ENCODE peak calls at places on chromosome 22, in seven cellular contexts. O, U, A, W, K, I and V are unnamed samples.

GRCh38 chr22:44108806-44109385 is 71.8 kb upstream of the PARVG start:
- DNase-seq in U (no peak), W (peak; percentile 53), I (no peak), O (no peak), A (peak; percentile 42), K (peak; percentile 3), V (no peak)

GRCh38 chr22:39070186-39070585 is 6.9 kb upstream of the APOBEC3G start:
- DNase-seq in O (no peak), I (no peak), W (no peak), A (no peak), K (no peak), U (no peak), V (no peak)

GRCh38 chr22:18012528-18012927 is 11.8 kb downstream of the MICAL3 start:
- DNase-seq in U (no peak), O (no peak), W (no peak), A (no peak), K (no peak), I (no peak), V (no peak)

GRCh38 chr22:46046299-46046685 is 69.3 kb upstream of the WNT7B start:
- DNase-seq in I (no peak), O (no peak), U (no peak), W (peak; percentile 68), K (no peak), A (peak; percentile 56), V (no peak)

GRCh38 chr22:30205281-30206115 is 41.1 kb downstream of the LIF start:
- DNase-seq in O (peak; percentile 22), I (no peak), U (no peak), K (peak; percentile 85), A (peak; percentile 87), W (no peak), V (no peak)

GRCh38 chr22:27919943-27920755 is 1.1 kb upstream of the PITPNB start:
- DNase-seq in A (no peak), W (no peak), O (peak; percentile 33), I (no peak), K (no peak), U (no peak), V (no peak)

GRCh38 chr22:42906605-42907338 is 49.7 kb upstream of the ARFGAP3 start:
- DNase-seq in W (peak; percentile 72), I (no peak), U (no peak), A (peak; percentile 91), K (no peak), O (no peak), V (no peak)

GRCh38 chr22:47192106-47192650 is 429.7 kb downstream of the TBC1D22A start:
- DNase-seq in O (no peak), U (no peak), W (peak; percentile 53), I (no peak), A (peak; percentile 80), K (no peak), V (no peak)

GRCh38 chr22:50418624-50419023 is 56.2 kb downstream of the SBF1 start:
- DNase-seq in I (no peak), O (no peak), A (no peak), K (no peak), W (no peak), U (no peak), V (no peak)

GRCh38 chr22:26302726-26303125 is 126.3 kb upstream of the ASPHD2 start:
- DNase-seq in A (no peak), U (no peak), K (no peak), W (no peak), I (no peak), O (peak; percentile 25), V (no peak)

GRCh38 chr22:45897736-45898135 is 79.2 kb downstream of the WNT7B start:
- DNase-seq in I (no peak), O (no peak), W (no peak), A (peak; percentile 48), K (no peak), U (no peak), V (no peak)

GRCh38 chr22:17265649-17266248 is 46.5 kb upstream of the ADA2 start:
- DNase-seq in I (no peak), A (no peak), U (no peak), W (no peak), O (no peak), K (no peak), V (no peak)

GRCh38 chr22:50171965-50172421 is 1.5 kb downstream of the PANX2 start:
- DNase-seq in U (no peak), O (no peak), A (no peak), W (no peak), K (no peak), I (no peak), V (no peak)

GRCh38 chr22:44157916-44158618 is 22.7 kb upstream of the PARVG start:
- DNase-seq in K (no peak), A (no peak), U (no peak), O (no peak), I (no peak), W (no peak), V (no peak)

GRCh38 chr22:29030618-29031235 is 30.9 kb downstream of the C22orf31 start:
- DNase-seq in K (no peak), A (peak; percentile 89), U (no peak), O (no peak), W (peak; percentile 80), I (no peak), V (no peak)

GRCh38 chr22:38220163-38220562 is 18.4 kb downstream of the MAFF start:
- DNase-seq in O (peak; percentile 52), U (no peak), I (no peak), W (no peak), A (no peak), K (no peak), V (no peak)

GRCh38 chr22:35367331-35367886 is 13.5 kb upstream of the HMOX1 start:
- DNase-seq in K (peak; percentile 77), A (no peak), I (no peak), W (no peak), O (peak; percentile 79), U (no peak), V (no peak)

GRCh38 chr22:34903416-34903815 is 162.5 kb upstream of the ISX start:
- DNase-seq in U (no peak), I (no peak), A (no peak), O (no peak), W (no peak), K (no peak), V (no peak)

GRCh38 chr22:22928666-22929380 is 41.2 kb downstream of the IGLL5 start:
- DNase-seq in U (no peak), K (peak; percentile 98), W (no peak), O (no peak), A (no peak), I (peak; percentile 19), V (no peak)

GRCh38 chr22:31876156-31877035 is 67.9 kb upstream of the YWHAH start:
- DNase-seq in W (no peak), U (no peak), K (peak; percentile 82), O (no peak), I (no peak), A (no peak), V (no peak)

GRCh38 chr22:46432164-46433068 is 96.9 kb downstream of the TRMU start:
- DNase-seq in A (no peak), W (no peak), I (peak; percentile 4), O (no peak), U (peak; percentile 8), K (peak; percentile 5), V (no peak)

GRCh38 chr22:18001040-18001893 is 23.1 kb downstream of the MICAL3 start:
- DNase-seq in K (peak; percentile 95), I (peak; percentile 68), A (peak; percentile 96), U (peak; percentile 53), O (peak; percentile 92), W (peak; percentile 94), V (peak; percentile 50)

GRCh38 chr22:47808236-47808845 is 1045.9 kb downstream of the TBC1D22A start:
- DNase-seq in A (no peak), O (no peak), U (no peak), I (no peak), K (no peak), W (no peak), V (no peak)

GRCh38 chr22:26846645-26847044 is 189.3 kb downstream of the MIAT start:
- DNase-seq in U (no peak), A (no peak), K (peak; percentile 54), O (no peak), W (no peak), I (no peak), V (no peak)

GRCh38 chr22:39652990-39653786 is 82.6 kb downstream of the CACNA1I start:
- DNase-seq in K (no peak), U (no peak), O (no peak), A (no peak), I (no peak), W (no peak), V (no peak)

GRCh38 chr22:35630387-35630793 is 13.3 kb upstream of the MB start:
- DNase-seq in I (no peak), A (peak; percentile 71), W (no peak), U (no peak), O (no peak), K (no peak), V (no peak)

GRCh38 chr22:29096736-29097669 is 24.2 kb downstream of the KREMEN1 start:
- DNase-seq in W (no peak), O (no peak), I (no peak), U (no peak), A (no peak), K (no peak), V (no peak)

GRCh38 chr22:27295071-27295470 is 506.5 kb downstream of the MN1 start:
- DNase-seq in U (no peak), K (no peak), A (no peak), W (no peak), O (peak; percentile 70), I (no peak), V (no peak)

GRCh38 chr22:45435544-45436139 is 22.1 kb downstream of the RIBC2 start:
- DNase-seq in K (peak; percentile 83), O (peak; percentile 89), U (peak; percentile 77), I (peak; percentile 75), W (peak; percentile 93), A (peak; percentile 95), V (peak; percentile 66)

GRCh38 chr22:40044102-40044869 is 49.5 kb downstream of the FAM83F start:
- DNase-seq in W (peak; percentile 98), A (peak; percentile 99), K (peak; percentile 99), I (peak; percentile 97), O (peak; percentile 98), U (peak; percentile 97), V (peak; percentile 96)

GRCh38 chr22:45483918-45484499 is 18.7 kb upstream of the FBLN1 start:
- DNase-seq in O (no peak), U (no peak), I (no peak), A (peak; percentile 7), K (no peak), W (peak; percentile 42), V (no peak)

GRCh38 chr22:19962909-19963806 is 21.5 kb upstream of the TXNRD2 start:
- DNase-seq in I (no peak), K (no peak), A (no peak), O (no peak), W (no peak), U (no peak), V (no peak)

GRCh38 chr22:25956801-25957200 is 212.5 kb upstream of the SEZ6L start:
- DNase-seq in O (no peak), U (no peak), A (no peak), K (no peak), W (no peak), I (no peak), V (no peak)

GRCh38 chr22:23402275-23403151 is 177.6 kb downstream of the IGLL1 start:
- DNase-seq in A (peak; percentile 81), W (no peak), I (peak; percentile 52), K (peak; percentile 23), O (peak; percentile 93), U (peak; percentile 37), V (peak; percentile 22)

GRCh38 chr22:39518996-39519680 is 1.2 kb upstream of the ATF4 start:
- DNase-seq in K (peak; percentile 44), U (no peak), W (no peak), O (peak; percentile 62), A (no peak), I (no peak), V (no peak)

GRCh38 chr22:25100402-25100801 is 99.3 kb upstream of the CRYBB3 start:
- DNase-seq in K (no peak), A (no peak), W (no peak), O (no peak), I (no peak), U (no peak), V (no peak)

GRCh38 chr22:17700778-17701177 is 62.2 kb downstream of the BCL2L13 start:
- DNase-seq in A (no peak), O (no peak), U (no peak), I (no peak), W (no peak), K (no peak), V (no peak)

GRCh38 chr22:19761022-19761499 is 483 bp downstream of the TBX1 start:
- DNase-seq in K (no peak), O (no peak), A (no peak), U (no peak), I (no peak), W (no peak), V (no peak)